ENCODE peak calls at places on chromosomes 4 and X, in eight cellular contexts. R is keratinocyte; T is PC-3; E is cardiac fibroblast; X is CD8-positive, alpha-beta memory T cell; G is SJSA1; S is left lung; L is body of pancreas. P is an unnamed sample.

GRCh38 chr4:69658133-69658532 is 5.1 kb upstream of the UGT2A1 start:
- DNase-seq in R (no peak), T (no peak), E (no peak), X (no peak), G (no peak), S (no peak), L (no peak), P (no peak)

GRCh38 chr4:123661080-123661737 is 264.6 kb downstream of the SPRY1 start:
- DNase-seq in R (no peak), T (peak), E (peak), X (no peak), G (peak), S (no peak), L (no peak), P (peak)

GRCh38 chr4:40316333-40316781 is 18.8 kb upstream of the CHRNA9 start:
- DNase-seq in R (peak), T (peak), E (peak), X (peak), G (peak), S (no peak), L (no peak), P (peak)

GRCh38 chr4:1808396-1808795 is 15.3 kb downstream of the FGFR3 start:
- DNase-seq in R (no peak), T (no peak), E (no peak), X (no peak), G (no peak), S (no peak), L (no peak), P (no peak)

GRCh38 chrX:45011131-45011530 is 138.1 kb downstream of the KDM6A start:
- DNase-seq in R (no peak), T (peak), E (peak), X (no peak), G (no peak), S (no peak), L (no peak), P (peak)

GRCh38 chr4:76809594-76810305 is 88.2 kb downstream of the SOWAHB start:
- DNase-seq in R (no peak), T (no peak), E (peak), X (no peak), G (no peak), S (no peak), L (no peak), P (peak)

GRCh38 chr4:98722000-98722399 is 63.6 kb upstream of the TSPAN5 start:
- DNase-seq in R (no peak), T (peak), E (no peak), X (no peak), G (no peak), S (no peak), L (no peak), P (no peak)

GRCh38 chr4:173214231-173214630 is 45.6 kb downstream of the GALNT7 start:
- DNase-seq in R (no peak), T (no peak), E (no peak), X (no peak), G (no peak), S (no peak), L (no peak), P (no peak)

GRCh38 chr4:75495489-75495888 is 18.7 kb downstream of the RCHY1 start:
- DNase-seq in R (no peak), T (no peak), E (no peak), X (no peak), G (no peak), S (no peak), L (no peak), P (no peak)

GRCh38 chr4:65392488-65392887 is 277.8 kb downstream of the EPHA5 start:
- DNase-seq in R (no peak), T (peak), E (no peak), X (no peak), G (no peak), S (no peak), L (no peak), P (no peak)

GRCh38 chr4:173025131-173025530 is 143.5 kb upstream of the GALNT7 start:
- DNase-seq in R (no peak), T (peak), E (peak), X (no peak), G (peak), S (no peak), L (peak), P (peak)

GRCh38 chr4:110878413-110878812 is 255.5 kb upstream of the PITX2 start:
- DNase-seq in R (no peak), T (no peak), E (no peak), X (no peak), G (no peak), S (no peak), L (no peak), P (no peak)

GRCh38 chr4:27915822-27916221 is 1055.2 kb downstream of the STIM2 start:
- DNase-seq in R (no peak), T (no peak), E (no peak), X (no peak), G (no peak), S (no peak), L (no peak), P (no peak)

GRCh38 chr4:27917381-27917780 is 1056.7 kb downstream of the STIM2 start:
- DNase-seq in R (no peak), T (no peak), E (no peak), X (no peak), G (no peak), S (no peak), L (no peak), P (no peak)

GRCh38 chr4:27913738-27914137 is 1053.1 kb downstream of the STIM2 start:
- DNase-seq in R (no peak), T (peak), E (no peak), X (no peak), G (no peak), S (no peak), L (no peak), P (no peak)

GRCh38 chr4:27921236-27921635 is 1060.6 kb downstream of the STIM2 start:
- DNase-seq in R (no peak), T (peak), E (peak), X (no peak), G (no peak), S (no peak), L (no peak), P (peak)

DNA sequence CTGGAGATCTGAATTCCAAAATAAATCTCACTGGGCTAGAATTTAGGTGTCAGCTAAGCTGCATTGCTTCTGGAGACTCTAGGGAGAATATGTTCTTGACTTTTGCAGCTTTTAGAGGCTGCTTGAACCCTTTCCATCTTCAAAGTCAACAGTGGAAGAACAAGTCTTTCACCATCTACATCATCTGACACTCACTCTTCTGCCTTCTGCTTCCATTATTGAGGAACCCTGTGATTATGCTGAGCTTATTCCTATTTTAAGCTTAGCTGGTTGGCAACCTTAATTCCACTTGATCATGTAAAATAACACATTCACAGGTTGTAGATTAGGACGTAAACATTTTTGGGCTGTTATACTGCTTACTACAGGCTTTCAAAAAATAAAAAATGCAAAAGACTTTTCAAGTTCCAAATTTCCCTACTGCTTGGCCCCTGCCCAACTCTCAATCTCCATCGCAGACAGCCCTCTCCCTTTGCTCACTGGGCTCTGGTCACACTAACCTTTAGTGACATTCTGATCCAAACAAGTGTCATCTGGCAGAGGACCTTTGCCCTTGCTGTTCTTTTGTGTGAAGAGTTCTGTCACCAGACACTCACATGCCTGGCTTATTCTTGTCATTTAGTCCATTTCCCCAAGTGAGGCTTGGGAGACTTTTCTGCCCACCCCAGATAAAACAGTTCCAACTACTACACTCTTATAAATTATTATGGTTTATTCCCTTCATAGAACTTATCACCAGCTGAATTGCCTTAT is 1056.0 kb downstream of the STIM2 start:
- DNase-seq in R (no peak), T (no peak), E (no peak), X (no peak), G (no peak), S (no peak), L (no peak), P (no peak)
- H3K4me3 ChIP-seq in R (no peak), T (no peak), E (no peak), X (no peak), G (no peak), S (no peak), L (no peak), P (no peak)

DNA sequence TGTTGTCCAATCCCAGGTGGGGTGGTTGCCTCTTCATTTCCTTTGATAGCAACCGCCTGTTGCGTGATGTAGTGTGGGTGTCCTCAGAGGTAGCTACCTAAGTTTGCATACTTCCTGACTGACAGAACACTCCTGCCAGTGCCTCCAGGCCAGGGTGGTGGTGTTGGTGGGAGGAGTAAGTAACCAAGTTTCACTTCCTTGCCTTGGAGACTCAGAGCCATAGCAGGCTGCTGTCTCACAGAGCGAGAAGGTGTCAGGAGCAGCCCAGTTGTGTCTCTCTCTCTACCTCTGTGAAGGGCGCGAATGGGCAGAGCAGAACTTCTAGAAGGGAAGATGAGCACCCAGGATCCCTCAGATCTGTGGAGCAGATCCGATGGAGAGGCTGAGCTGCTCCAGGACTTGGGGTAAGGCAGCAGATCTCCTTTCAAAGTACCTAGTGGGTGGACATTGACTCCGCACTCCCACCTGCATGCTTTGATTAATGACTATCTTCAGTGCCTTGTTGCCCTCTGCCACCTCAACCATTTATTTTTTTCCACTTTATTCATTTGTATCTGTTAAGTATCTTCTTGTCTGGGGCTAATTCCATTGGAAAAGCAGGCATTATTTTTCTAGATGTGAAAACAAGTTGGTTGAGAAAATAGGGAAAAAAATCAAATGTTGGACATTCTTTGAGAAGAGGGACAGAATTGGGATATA is at the start of gene DAPP1:
- DNase-seq in R (peak), T (peak), E (no peak), X (peak), G (no peak), S (peak), L (peak), P (peak)
- H3K4me3 ChIP-seq in R (peak), T (peak), E (no peak), X (peak), G (no peak), S (peak), L (no peak), P (peak)

GRCh38 chr4:103372002-103372558 is 173.9 kb upstream of the CENPE start:
- DNase-seq in R (no peak), T (peak), E (peak), X (no peak), G (no peak), S (no peak), L (no peak), P (peak)

GRCh38 chr4:103375278-103375677 is 177.1 kb upstream of the CENPE start:
- DNase-seq in R (no peak), T (peak), E (peak), X (no peak), G (no peak), S (no peak), L (no peak), P (peak)

GRCh38 chr4:103374773-103375172 is 176.6 kb upstream of the CENPE start:
- DNase-seq in R (no peak), T (no peak), E (no peak), X (no peak), G (no peak), S (no peak), L (no peak), P (no peak)

GRCh38 chr4:103365285-103365684 is 167.1 kb upstream of the CENPE start:
- DNase-seq in R (no peak), T (no peak), E (no peak), X (no peak), G (no peak), S (no peak), L (no peak), P (no peak)

DNA sequence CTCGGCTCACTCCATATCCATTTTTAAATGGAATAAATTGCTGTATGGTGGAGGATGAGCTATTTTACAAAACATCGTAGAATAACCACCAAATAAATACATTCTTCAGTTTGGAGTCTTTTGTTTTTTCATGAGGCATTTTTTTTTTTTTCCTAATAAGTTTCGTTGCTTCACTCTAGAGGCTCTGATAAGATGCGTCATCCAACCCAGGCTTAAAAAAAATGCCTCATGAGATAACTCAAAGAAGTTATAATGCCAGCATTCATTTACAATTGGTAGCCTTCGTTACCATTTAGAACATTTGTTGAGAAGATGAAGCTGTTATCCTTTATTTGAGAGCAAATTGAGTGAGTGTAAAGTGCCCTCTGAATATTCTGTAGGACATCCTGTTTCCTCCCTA is 172.2 kb upstream of the CENPE start:
- DNase-seq in R (no peak), T (no peak), E (no peak), X (no peak), G (no peak), S (no peak), L (no peak), P (no peak)
- H3K4me3 ChIP-seq in R (no peak), T (no peak), E (no peak), X (no peak), G (no peak), S (no peak), L (no peak), P (no peak)

DNA sequence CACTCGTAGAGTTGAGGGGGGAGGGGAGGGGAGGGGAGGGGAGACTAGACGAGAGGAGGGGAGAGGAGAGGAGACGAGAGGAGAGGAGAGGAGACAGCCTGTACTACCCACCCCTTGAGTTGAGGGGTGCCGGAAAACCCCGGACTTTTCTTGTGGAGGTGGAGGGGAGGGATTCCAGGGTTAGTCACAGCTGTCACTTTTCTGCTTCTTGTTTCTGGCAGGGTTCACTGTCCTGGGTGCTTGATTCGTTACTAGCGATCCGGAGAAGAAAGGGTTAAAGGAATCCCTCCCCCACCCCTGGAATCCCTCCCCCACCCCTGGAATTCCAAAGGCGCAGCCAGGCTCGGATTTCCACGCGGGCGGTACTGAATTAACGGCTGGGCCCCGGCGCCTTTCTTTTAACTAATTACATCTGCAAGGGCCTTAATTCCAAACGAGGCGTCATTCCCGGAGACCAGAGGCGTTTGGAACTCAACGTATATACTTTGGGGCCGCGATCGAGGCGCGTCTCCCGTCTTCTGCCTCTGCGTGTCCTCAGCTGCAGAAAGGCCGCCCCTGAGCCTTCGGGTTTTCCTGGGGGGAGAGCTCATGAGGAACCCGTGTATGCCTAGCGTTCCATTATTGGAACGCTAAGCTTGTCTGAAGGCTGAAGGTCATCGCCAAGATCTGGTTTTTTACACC is 20.1 kb upstream of the CSF2RA start:
- DNase-seq in R (no peak), T (no peak), E (no peak), X (no peak), G (no peak), S (no peak), L (no peak), P (no peak)
- H3K4me3 ChIP-seq in R (no peak), T (no peak), E (no peak), X (peak), G (no peak), S (peak), L (no peak), P (no peak)

GRCh38 chr4:6910960-6911874 is 1.6 kb downstream of the TBC1D14 start:
- DNase-seq in R (no peak), T (no peak), E (no peak), X (no peak), G (no peak), S (no peak), L (no peak), P (no peak)
- H3K4me3 ChIP-seq in R (no peak), T (peak), E (no peak), X (peak), G (no peak), S (peak), L (no peak), P (peak)

DNA sequence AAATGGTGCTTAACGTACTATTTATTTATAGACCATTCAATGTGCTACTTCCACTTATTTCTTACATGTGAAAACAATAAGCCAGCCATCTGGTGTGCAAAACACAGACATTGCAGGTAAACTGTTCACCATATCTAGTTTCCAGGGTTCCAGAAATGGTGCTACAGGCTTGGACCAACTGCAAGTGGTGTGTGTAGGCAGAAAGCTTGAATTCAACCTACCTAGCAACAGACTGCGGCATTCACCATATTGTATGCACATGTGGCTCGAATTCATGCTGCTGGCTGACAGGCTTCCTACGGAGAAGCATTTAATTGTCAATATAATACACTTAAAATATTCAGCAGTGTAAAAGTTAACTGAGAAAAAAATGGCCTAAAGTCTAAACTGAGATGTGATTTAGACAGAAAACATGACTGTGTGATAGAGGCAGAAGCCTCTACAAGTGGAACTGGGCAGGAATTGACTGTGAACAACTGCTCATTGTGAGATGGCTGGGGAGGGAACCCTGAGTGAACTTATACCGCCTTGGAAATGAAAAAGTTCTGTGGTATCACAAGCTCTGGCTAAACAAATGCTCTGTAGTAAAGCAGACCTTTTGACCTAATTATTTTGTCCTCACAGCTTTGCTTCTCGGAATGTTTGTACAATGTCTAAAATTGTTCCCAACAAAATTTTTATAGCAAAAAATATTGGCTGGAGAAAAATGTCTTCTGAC is 434.7 kb downstream of the GRIA2 start:
- DNase-seq in R (no peak), T (no peak), E (no peak), X (no peak), G (no peak), S (no peak), L (no peak), P (no peak)
- H3K4me3 ChIP-seq in R (no peak), T (no peak), E (no peak), X (no peak), G (no peak), S (no peak), L (no peak), P (no peak)